ENCODE peak calls at places on chromosomes 3 and 15, in nine cellular contexts. D, H, W, S, I, V, X, N and R are unnamed samples.
A peak's percentile ranks its signal among the peaks of the same experiment; 100 is the strongest.

GRCh38 chr3:148230473-148230872 is 467.2 kb upstream of the AGTR1 start:
- DNase-seq in D (no peak), H (no peak), W (no peak), S (no peak), I (no peak), V (no peak), X (no peak), N (no peak), R (no peak)

GRCh38 chr15:70480196-70480856 is 283.0 kb downstream of the UACA start:
- DNase-seq in D (no peak), H (no peak), W (no peak), S (no peak), I (no peak), V (peak; percentile 58), X (no peak), N (no peak), R (no peak)

GRCh38 chr3:190120161-190121060 is at the start of gene P3H2:
- DNase-seq in D (peak; percentile 76), H (peak; percentile 88), W (peak; percentile 84), S (peak; percentile 94), I (no peak), V (peak; percentile 13), X (peak; percentile 90), N (peak; percentile 2), R (peak; percentile 73)

GRCh38 chr3:184211718-184212117 is 17.7 kb upstream of the VWA5B2 start:
- DNase-seq in D (no peak), H (no peak), W (no peak), S (no peak), I (no peak), V (no peak), X (no peak), N (no peak), R (no peak)

GRCh38 chr3:194245975-194246561 is 105.1 kb downstream of the CPN2 start:
- DNase-seq in D (no peak), H (no peak), W (peak; percentile 43), S (no peak), I (no peak), V (no peak), X (no peak), N (no peak), R (no peak)

GRCh38 chr3:146124141-146124801 is 36.7 kb downstream of the PLOD2 start:
- DNase-seq in D (no peak), H (no peak), W (no peak), S (no peak), I (no peak), V (no peak), X (no peak), N (no peak), R (no peak)

GRCh38 chr3:193796089-193796488 is 203.1 kb downstream of the OPA1 start:
- DNase-seq in D (no peak), H (no peak), W (no peak), S (no peak), I (no peak), V (no peak), X (no peak), N (no peak), R (no peak)

GRCh38 chr15:100786139-100786531 is 93.5 kb upstream of the ALDH1A3 start:
- DNase-seq in D (no peak), H (no peak), W (no peak), S (no peak), I (no peak), V (no peak), X (no peak), N (no peak), R (no peak)

GRCh38 chr3:38001456-38002081 is 11.0 kb downstream of the VILL start:
- DNase-seq in D (no peak), H (no peak), W (peak; percentile 62), S (no peak), I (no peak), V (no peak), X (no peak), N (no peak), R (no peak)

GRCh38 chr15:86645861-86646393 is 566.3 kb downstream of the AGBL1 start:
- DNase-seq in D (no peak), H (no peak), W (no peak), S (no peak), I (no peak), V (no peak), X (no peak), N (no peak), R (no peak)

GRCh38 chr3:59212128-59212764 is 162.4 kb upstream of the CFAP20DC start:
- DNase-seq in D (no peak), H (no peak), W (no peak), S (peak; percentile 57), I (no peak), V (no peak), X (peak; percentile 32), N (peak; percentile 44), R (no peak)

GRCh38 chr3:105444725-105445124 is 78.0 kb downstream of the ALCAM start:
- DNase-seq in D (no peak), H (no peak), W (no peak), S (no peak), I (no peak), V (no peak), X (peak; percentile 23), N (no peak), R (no peak)

GRCh38 chr3:135059580-135059979 is 264.5 kb downstream of the EPHB1 start:
- DNase-seq in D (no peak), H (no peak), W (no peak), S (no peak), I (no peak), V (no peak), X (no peak), N (no peak), R (no peak)

GRCh38 chr15:69388259-69388658 is 25.9 kb upstream of the KIF23 start:
- DNase-seq in D (no peak), H (no peak), W (no peak), S (no peak), I (no peak), V (no peak), X (peak; percentile 61), N (no peak), R (no peak)

GRCh38 chr15:81168680-81169079 is 28.0 kb upstream of the IL16 start:
- DNase-seq in D (no peak), H (no peak), W (no peak), S (no peak), I (no peak), V (no peak), X (no peak), N (no peak), R (no peak)

GRCh38 chr15:100129677-100130076 is 212.1 kb downstream of the ADAMTS17 start:
- DNase-seq in D (no peak), H (no peak), W (no peak), S (no peak), I (no peak), V (no peak), X (no peak), N (no peak), R (no peak)

GRCh38 chr3:184740509-184741258 is 28.8 kb upstream of the MAGEF1 start:
- DNase-seq in D (no peak), H (no peak), W (no peak), S (peak; percentile 47), I (no peak), V (no peak), X (peak; percentile 52), N (no peak), R (no peak)

GRCh38 chr3:184005981-184006507 is 11.6 kb downstream of the ABCC5 start:
- DNase-seq in D (peak; percentile 44), H (peak; percentile 63), W (peak; percentile 25), S (peak; percentile 26), I (peak; percentile 25), V (no peak), X (no peak), N (peak; percentile 89), R (peak; percentile 96)

GRCh38 chr3:197021231-197021630 is 8.4 kb downstream of the MELTF start:
- DNase-seq in D (no peak), H (no peak), W (peak; percentile 50), S (no peak), I (no peak), V (no peak), X (no peak), N (no peak), R (no peak)

GRCh38 chr15:39269352-39269751 is 311.5 kb upstream of the THBS1 start:
- DNase-seq in D (no peak), H (no peak), W (no peak), S (no peak), I (no peak), V (no peak), X (no peak), N (no peak), R (no peak)

GRCh38 chr3:194134231-194134756 is 1.7 kb upstream of the HES1 start:
- DNase-seq in D (no peak), H (peak; percentile 72), W (no peak), S (peak; percentile 66), I (no peak), V (no peak), X (peak; percentile 31), N (no peak), R (peak; percentile 61)

GRCh38 chr15:85496146-85496545 is 115.7 kb downstream of the AKAP13 start:
- DNase-seq in D (no peak), H (no peak), W (no peak), S (no peak), I (no peak), V (no peak), X (no peak), N (no peak), R (no peak)

GRCh38 chr3:52244061-52244628 is 1.4 kb upstream of the PPM1M start:
- DNase-seq in D (peak; percentile 32), H (no peak), W (no peak), S (no peak), I (no peak), V (no peak), X (peak; percentile 58), N (no peak), R (no peak)

GRCh38 chr3:35639251-35640185 is at the start of gene ARPP21:
- DNase-seq in D (no peak), H (no peak), W (peak; percentile 46), S (peak; percentile 13), I (no peak), V (no peak), X (no peak), N (peak; percentile 85), R (no peak)

GRCh38 chr3:123508176-123508575 is 59.3 kb upstream of the ADCY5 start:
- DNase-seq in D (no peak), H (no peak), W (no peak), S (no peak), I (no peak), V (no peak), X (no peak), N (no peak), R (no peak)

GRCh38 chr3:149895807-149896206 is 74.9 kb downstream of the PFN2 start:
- DNase-seq in D (no peak), H (no peak), W (no peak), S (no peak), I (no peak), V (no peak), X (peak; percentile 22), N (no peak), R (no peak)

GRCh38 chr3:161263057-161263456 is 41.9 kb downstream of the NMD3 start:
- DNase-seq in D (no peak), H (no peak), W (no peak), S (no peak), I (no peak), V (no peak), X (peak; percentile 65), N (no peak), R (no peak)

GRCh38 chr3:153260681-153261080 is 98.7 kb downstream of the RAP2B start:
- DNase-seq in D (no peak), H (no peak), W (no peak), S (no peak), I (no peak), V (no peak), X (no peak), N (no peak), R (no peak)